ENCODE peak calls at places on chromosomes 12 and 14, in seven cellular contexts. L is NCI-H460, E is dorsolateral prefrontal cortex, J is ACHN, Z is renal cortical epithelial cell, C is Caki2, M is KBM-7. N is an unnamed sample.

GRCh38 chr14:100711493-100711892 is 15.2 kb upstream of the DLK1 start:
- DNase-seq in L (no peak), E (no peak), J (no peak), Z (no peak), C (no peak), M (peak), N (no peak)

GRCh38 chr12:114936148-114937099 is 252.4 kb upstream of the TBX3 start:
- DNase-seq in L (no peak), E (no peak), J (no peak), Z (peak), C (peak), M (no peak), N (peak)

GRCh38 chr14:57865450-57866198 is at the start of gene SLC35F4:
- DNase-seq in L (no peak), E (peak), J (peak), Z (peak), C (peak), M (no peak), N (no peak)

GRCh38 chr12:110245278-110245868 is 35.7 kb upstream of the ATP2A2 start:
- DNase-seq in L (no peak), E (no peak), J (no peak), Z (no peak), C (no peak), M (peak), N (no peak)

GRCh38 chr12:116604883-116605641 is 45.9 kb downstream of the MAP1LC3B2 start:
- DNase-seq in L (no peak), E (no peak), J (no peak), Z (no peak), C (no peak), M (no peak), N (no peak)

GRCh38 chr14:104356738-104357688 is 218.6 kb downstream of the KIF26A start:
- DNase-seq in L (no peak), E (peak), J (no peak), Z (no peak), C (no peak), M (no peak), N (no peak)

GRCh38 chr12:88194868-88195267 is 52.8 kb downstream of the TMTC3 start:
- DNase-seq in L (no peak), E (no peak), J (no peak), Z (no peak), C (no peak), M (no peak), N (no peak)

GRCh38 chr14:106670006-106670405 is 1143.6 kb downstream of the TMEM121 start:
- DNase-seq in L (no peak), E (no peak), J (no peak), Z (no peak), C (no peak), M (no peak), N (no peak)

GRCh38 chr14:30882431-30882830 is 8.1 kb downstream of the COCH start:
- DNase-seq in L (no peak), E (no peak), J (no peak), Z (no peak), C (no peak), M (no peak), N (peak)

GRCh38 chr12:39902823-39903222 is 203.1 kb downstream of the SLC2A13 start:
- DNase-seq in L (no peak), E (no peak), J (no peak), Z (peak), C (no peak), M (no peak), N (peak)

GRCh38 chr12:77120156-77120555 is 54.8 kb upstream of the E2F7 start:
- DNase-seq in L (no peak), E (no peak), J (peak), Z (peak), C (peak), M (no peak), N (peak)

GRCh38 chr12:113103756-113104450 is 31.7 kb downstream of the RASAL1 start:
- DNase-seq in L (no peak), E (peak), J (no peak), Z (no peak), C (no peak), M (no peak), N (peak)

GRCh38 chr12:662541-663292 is 528 bp downstream of the NINJ2 start:
- DNase-seq in L (no peak), E (no peak), J (no peak), Z (no peak), C (no peak), M (peak), N (no peak)

GRCh38 chr12:102095677-102096263 is 24.1 kb downstream of the NUP37 start:
- DNase-seq in L (no peak), E (no peak), J (peak), Z (peak), C (no peak), M (peak), N (peak)

GRCh38 chr12:94042321-94042720 is 106.1 kb upstream of the PLXNC1 start:
- DNase-seq in L (no peak), E (no peak), J (no peak), Z (no peak), C (no peak), M (no peak), N (no peak)

GRCh38 chr14:100858838-100859220 is 32.9 kb downstream of the MEG3 start:
- DNase-seq in L (no peak), E (no peak), J (no peak), Z (no peak), C (no peak), M (no peak), N (no peak)

GRCh38 chr12:113479578-113480335 is 8.1 kb upstream of the LHX5 start:
- DNase-seq in L (peak), E (no peak), J (peak), Z (no peak), C (peak), M (peak), N (no peak)

GRCh38 chr12:11967356-11968040 is 103.2 kb upstream of the BCL2L14 start:
- DNase-seq in L (no peak), E (no peak), J (no peak), Z (no peak), C (no peak), M (peak), N (no peak)

GRCh38 chr12:6627598-6627997 is 8.2 kb downstream of the LPAR5 start:
- DNase-seq in L (no peak), E (no peak), J (no peak), Z (no peak), C (no peak), M (no peak), N (no peak)

GRCh38 chr14:100529561-100530031 is 57.6 kb downstream of the BEGAIN start:
- DNase-seq in L (no peak), E (peak), J (no peak), Z (no peak), C (no peak), M (no peak), N (no peak)

GRCh38 chr12:100555722-100556121 is 17.8 kb upstream of the GAS2L3 start:
- DNase-seq in L (no peak), E (no peak), J (no peak), Z (peak), C (no peak), M (no peak), N (no peak)

GRCh38 chr14:104130974-104131651 is 7.3 kb upstream of the KIF26A start:
- DNase-seq in L (peak), E (peak), J (peak), Z (peak), C (peak), M (peak), N (peak)

GRCh38 chr12:5796171-5797091 is 148.6 kb downstream of the ANO2 start:
- DNase-seq in L (no peak), E (no peak), J (peak), Z (no peak), C (no peak), M (peak), N (no peak)

GRCh38 chr12:45994736-45995135 is 4.4 kb upstream of the SCAF11 start:
- DNase-seq in L (no peak), E (peak), J (no peak), Z (no peak), C (no peak), M (no peak), N (no peak)

GRCh38 chr14:36510078-36510799 is 9.8 kb downstream of the NKX2-1 start:
- DNase-seq in L (no peak), E (no peak), J (no peak), Z (no peak), C (no peak), M (no peak), N (peak)

GRCh38 chr12:75750950-75751349 is 239.5 kb upstream of the KRR1 start:
- DNase-seq in L (no peak), E (no peak), J (peak), Z (peak), C (peak), M (no peak), N (no peak)

GRCh38 chr12:32981139-32981538 is 84.6 kb upstream of the PKP2 start:
- DNase-seq in L (no peak), E (no peak), J (no peak), Z (no peak), C (no peak), M (no peak), N (no peak)

GRCh38 chr12:4809449-4810218 is 89.4 kb downstream of the GALNT8 start:
- DNase-seq in L (no peak), E (no peak), J (no peak), Z (no peak), C (no peak), M (no peak), N (no peak)

GRCh38 chr12:53060721-53061276 is 10.9 kb downstream of the TNS2 start:
- DNase-seq in L (no peak), E (peak), J (no peak), Z (no peak), C (no peak), M (no peak), N (no peak)

GRCh38 chr14:55807536-55807935 is 227.5 kb downstream of the KTN1 start:
- DNase-seq in L (no peak), E (no peak), J (no peak), Z (no peak), C (no peak), M (no peak), N (no peak)

GRCh38 chr14:77707355-77707723 is 484 bp downstream of the ALKBH1 start:
- DNase-seq in L (peak), E (no peak), J (peak), Z (peak), C (peak), M (peak), N (peak)

GRCh38 chr12:53051058-53051880 is 1.4 kb downstream of the TNS2 start:
- DNase-seq in L (no peak), E (peak), J (no peak), Z (peak), C (peak), M (peak), N (peak)

GRCh38 chr12:109735051-109735521 is 21.5 kb downstream of the FAM222A start:
- DNase-seq in L (no peak), E (peak), J (no peak), Z (no peak), C (no peak), M (no peak), N (no peak)

GRCh38 chr14:52131640-52132320 is 62.9 kb upstream of the NID2 start:
- DNase-seq in L (peak), E (peak), J (peak), Z (peak), C (peak), M (peak), N (peak)

GRCh38 chr14:70718383-70719123 is 76.8 kb downstream of the TTC9 start:
- DNase-seq in L (no peak), E (no peak), J (no peak), Z (no peak), C (no peak), M (no peak), N (peak)

GRCh38 chr14:105366386-105367074 is 31.8 kb upstream of the TEX22 start:
- DNase-seq in L (no peak), E (peak), J (no peak), Z (no peak), C (no peak), M (no peak), N (no peak)

N was measured in bronchial epithelial cell.